ENCODE peak calls at places on chromosomes 5 and 9, in nine cellular contexts. S is IMR-90; R is prostate gland; M is heart right ventricle; O is neural progenitor cell; W is cardiac muscle cell; I is CD8-positive, alpha-beta T cell; T is GM23248; U is psoas muscle. A is an unnamed sample.

GRCh38 chr9:35923927-35924763 is 14.9 kb downstream of the SPAAR start:
- DNase-seq in I (no peak), T (peak; percentile 97), W (no peak), S (peak; percentile 96), M (no peak), O (no peak), U (no peak), R (peak; percentile 48), A (no peak)

GRCh38 chr9:126861707-126862460 is 1.4 kb downstream of the ZBTB34 start:
- DNase-seq in R (no peak), W (no peak), U (no peak), M (no peak), T (peak; percentile 73), O (peak; percentile 44), S (peak; percentile 32), I (no peak), A (no peak)

GRCh38 chr5:80935811-80936385 is 24.3 kb upstream of the RASGRF2 start:
- DNase-seq in W (no peak), T (no peak), O (no peak), U (no peak), S (no peak), R (no peak), I (no peak), M (no peak), A (no peak)

GRCh38 chr5:88952344-88952743 is 69.4 kb upstream of the MEF2C start:
- DNase-seq in U (no peak), S (peak; percentile 25), M (no peak), O (peak; percentile 9), W (peak; percentile 80), R (no peak), T (peak; percentile 28), I (no peak), A (no peak)

GRCh38 chr5:116492016-116492623 is 82.5 kb downstream of the SEMA6A start:
- DNase-seq in O (no peak), S (peak; percentile 89), I (no peak), W (peak; percentile 30), U (no peak), R (no peak), M (no peak), T (peak; percentile 93), A (no peak)

GRCh38 chr9:4299006-4299795 is 667 bp downstream of the GLIS3 start:
- DNase-seq in S (peak; percentile 50), W (peak; percentile 54), U (peak; percentile 65), M (peak; percentile 16), T (peak; percentile 77), I (no peak), O (peak; percentile 75), R (peak; percentile 5), A (peak; percentile 49)

GRCh38 chr5:17185776-17186175 is 31.7 kb upstream of the BASP1 start:
- DNase-seq in U (peak; percentile 72), S (peak; percentile 98), R (no peak), M (no peak), T (peak; percentile 96), I (no peak), W (no peak), O (no peak), A (no peak)

GRCh38 chr5:61679562-61679961 is 347.5 kb downstream of the ZSWIM6 start:
- DNase-seq in S (no peak), T (no peak), U (no peak), W (no peak), O (no peak), R (no peak), I (no peak), M (no peak), A (no peak)

GRCh38 chr9:103242025-103242424 is 246.9 kb downstream of the CYLC2 start:
- DNase-seq in U (no peak), T (no peak), O (peak; percentile 1), M (no peak), R (no peak), S (no peak), I (no peak), W (no peak), A (no peak)

GRCh38 chr9:71814226-71814625 is 45.9 kb upstream of the CEMIP2 start:
- DNase-seq in T (peak; percentile 48), I (no peak), M (peak; percentile 21), R (no peak), U (no peak), W (no peak), O (no peak), S (no peak), A (no peak)

GRCh38 chr5:32928761-32929160 is 217.6 kb downstream of the NPR3 start:
- DNase-seq in S (peak; percentile 72), T (peak; percentile 71), O (no peak), W (no peak), R (no peak), I (no peak), U (no peak), M (no peak), A (no peak)

GRCh38 chr9:105063665-105064247 is 135.8 kb upstream of the ABCA1 start:
- DNase-seq in T (peak; percentile 91), U (no peak), S (peak; percentile 95), M (peak; percentile 11), I (no peak), O (no peak), W (no peak), R (no peak), A (no peak)

GRCh38 chr9:76552751-76553150 is 93.8 kb downstream of the GCNT1 start:
- DNase-seq in R (no peak), I (no peak), O (peak; percentile 11), S (no peak), T (no peak), W (no peak), U (no peak), M (no peak), A (no peak)

GRCh38 chr5:72246239-72246580 is 73.8 kb downstream of the MRPS27 start:
- DNase-seq in I (no peak), W (peak; percentile 26), U (no peak), T (no peak), M (no peak), S (no peak), R (no peak), O (no peak), A (no peak)

GRCh38 chr5:134464988-134465855 is 53.5 kb upstream of the CDKN2AIPNL start:
- DNase-seq in R (peak; percentile 12), S (no peak), I (no peak), M (peak; percentile 24), O (no peak), T (no peak), W (peak; percentile 23), U (no peak), A (peak; percentile 13)

GRCh38 chr5:134465856-134466240 is 54.2 kb upstream of the CDKN2AIPNL start:
- DNase-seq in S (peak; percentile 90), M (peak; percentile 87), T (peak; percentile 97), I (peak; percentile 35), U (peak; percentile 95), W (peak; percentile 78), O (peak; percentile 88), R (peak; percentile 87), A (peak; percentile 92)

GRCh38 chr5:134466241-134467069 is 54.8 kb upstream of the CDKN2AIPNL start:
- DNase-seq in T (peak; percentile 77), W (peak; percentile 78), I (peak; percentile 35), R (peak; percentile 97), M (peak; percentile 94), U (peak; percentile 100), S (peak; percentile 55), O (peak; percentile 82), A (peak; percentile 98)

GRCh38 chr5:134468921-134469400 is 56.5 kb upstream of the JADE2 start:
- DNase-seq in W (no peak), S (no peak), R (no peak), T (no peak), I (no peak), U (peak; percentile 8), O (no peak), M (no peak), A (no peak)

DNA sequence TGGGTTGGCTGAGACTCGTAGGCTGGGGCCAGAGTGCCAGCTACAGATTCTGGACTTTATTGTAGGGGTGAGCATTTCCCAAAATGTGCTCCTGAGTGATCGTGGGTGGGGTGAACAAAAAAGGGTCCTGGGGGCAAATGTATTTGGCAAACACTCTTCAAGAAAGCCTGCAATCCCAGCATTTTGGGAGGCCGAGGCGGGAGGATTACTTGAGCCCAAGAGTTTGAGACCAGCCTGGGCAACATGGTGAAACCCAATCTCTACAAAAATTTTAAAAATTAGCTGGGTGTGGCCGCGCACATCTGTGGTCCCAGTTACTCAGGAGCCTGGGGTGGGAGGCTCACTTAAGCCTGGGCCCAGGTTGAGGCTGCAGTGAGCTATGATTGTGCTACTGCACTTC is 55.5 kb upstream of the CDKN2AIPNL start:
- DNase-seq in W (no peak), I (no peak), U (no peak), T (no peak), S (no peak), M (no peak), R (no peak), O (no peak), A (peak; percentile 21)
- H3K4me3 ChIP-seq in W (no peak overlapping the region), I (no peak overlapping the region), U (no peak overlapping the region), T (no peak overlapping the region), S (no peak overlapping the region), M (no peak overlapping the region), R (no peak overlapping the region), O (peak overlapping the region; percentile 61), A (no peak overlapping the region)

GRCh38 chr9:134650431-134651190 is 9.0 kb downstream of the COL5A1 start:
- DNase-seq in M (no peak), O (no peak), S (no peak), R (no peak), W (no peak), I (no peak), U (no peak), T (no peak), A (peak; percentile 30)
- H3K27ac ChIP-seq in M (no peak overlapping the region), O (no peak overlapping the region), S (no peak overlapping the region), R (no peak overlapping the region), W (no peak overlapping the region), I (no peak overlapping the region), U (no peak overlapping the region), T (peak overlapping the region; percentile 31), A (no peak overlapping the region)

GRCh38 chr9:77673912-77674791 is 26.0 kb upstream of the GNA14 start:
- DNase-seq in M (no peak), U (no peak), O (no peak), I (no peak), T (no peak), R (no peak), S (peak; percentile 16), W (no peak), A (no peak)
- H3K4me1 ChIP-seq in M (no peaks in the 10 kb centered on the region), U (no peaks in the 10 kb centered on the region), O (no peaks in the 10 kb centered on the region), I (no peaks in the 10 kb centered on the region), T (no peaks in the 10 kb centered on the region), R (no peaks in the 10 kb centered on the region), S (no peaks in the 10 kb centered on the region), W (no peaks in the 10 kb centered on the region), A (no peaks in the 10 kb centered on the region)

DNA sequence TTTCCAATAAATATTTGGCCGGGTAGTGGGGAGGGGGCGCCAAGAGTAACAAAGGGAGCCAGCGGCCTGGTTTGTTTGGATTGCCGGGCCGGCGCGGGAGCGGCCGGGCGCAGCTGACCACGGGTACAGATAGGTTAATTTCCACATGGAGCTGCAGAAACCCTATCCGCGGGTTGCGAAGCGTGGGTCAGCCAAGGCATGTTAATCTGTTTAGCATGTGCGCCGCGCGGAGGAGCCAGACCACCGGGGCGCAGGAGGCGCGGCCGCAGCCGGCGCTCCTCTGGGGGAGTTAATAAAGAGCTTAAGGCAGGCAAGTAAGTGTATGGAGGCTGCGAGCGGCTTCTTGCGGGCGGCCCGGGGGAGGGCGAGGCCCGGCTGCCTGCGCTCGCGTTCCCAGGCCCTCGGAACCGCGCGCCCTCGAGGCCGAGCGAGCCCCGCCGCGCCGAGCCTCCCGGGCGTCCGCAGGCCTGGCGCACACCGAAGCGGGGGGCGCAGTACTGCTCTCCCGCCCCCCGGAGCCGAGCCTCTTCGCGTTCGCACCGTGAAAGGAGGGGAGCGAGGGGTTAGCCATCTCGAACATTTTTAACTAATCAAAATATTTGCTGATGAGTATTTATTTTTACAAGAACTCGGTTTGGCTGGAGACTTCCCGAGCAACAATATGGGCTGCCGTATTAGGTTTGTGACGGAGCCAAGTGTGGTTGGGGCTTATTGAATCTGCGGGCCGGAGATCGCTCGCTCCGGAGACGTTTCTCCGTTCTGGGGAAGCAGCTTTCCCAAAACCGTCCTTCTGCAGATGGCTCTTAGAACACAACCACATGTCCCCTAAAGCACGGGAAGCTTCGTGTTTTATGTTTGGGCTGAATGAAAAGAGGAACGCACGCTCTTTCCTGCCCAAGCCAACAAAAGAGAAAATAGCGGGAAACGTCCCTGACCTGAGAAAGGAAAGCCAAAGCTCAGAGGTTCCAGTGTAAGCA is 28.9 kb downstream of the FOXD1 start:
- DNase-seq in S (peak; percentile 86), I (no peak), R (no peak), M (no peak), O (peak; percentile 88), T (peak; percentile 76), U (peak; percentile 66), W (peak; percentile 57), A (peak; percentile 60)
- H3K4me3 ChIP-seq in S (peak overlapping the region; percentile 13), I (no peak overlapping the region), R (peak overlapping the region; percentile 18), M (peak overlapping the region; percentile 33), O (peak overlapping the region; percentile 41), T (peak overlapping the region; percentile 62), U (peak overlapping the region; percentile 61), W (peak overlapping the region; percentile 35), A (peak overlapping the region; percentile 18)

A was measured in pancreas.